ENCODE peak calls at places on chromosomes 11 and 22, in four cellular contexts. K is A549, I is HepG2, F is K562. H is an unnamed sample.

GRCh38 chr11:62108971-62109391 is 14.8 kb upstream of the INCENP start:
- DNase-seq in K (no peak), I (no peak), F (no peak), H (no peak)

GRCh38 chr22:22014285-22014659 is 31.7 kb upstream of the TOP3B start:
- DNase-seq in K (no peak), I (no peak), F (no peak), H (no peak)

GRCh38 chr11:46639197-46639839 is 22.0 kb downstream of the ATG13 start:
- DNase-seq in K (no peak), I (no peak), F (no peak), H (no peak)

GRCh38 chr11:125956371-125956770 is 10.5 kb downstream of the VSIG10L2 start:
- DNase-seq in K (no peak), I (no peak), F (no peak), H (no peak)

GRCh38 chr11:67420147-67420645 is 4.7 kb downstream of the CARNS1 start:
- DNase-seq in K (no peak), I (no peak), F (no peak), H (no peak)

GRCh38 chr11:444397-445144 is 2.8 kb upstream of the ANO9 start:
- DNase-seq in K (no peak), I (no peak), F (peak; percentile 68), H (no peak)

GRCh38 chr11:76772783-76773106 is 10.4 kb upstream of the TSKU start:
- DNase-seq in K (no peak), I (no peak), F (no peak), H (no peak)

GRCh38 chr22:42074153-42074750 is at the start of gene PHETA2:
- DNase-seq in K (no peak), I (no peak), F (no peak), H (no peak)

GRCh38 chr11:133660202-133660568 is 127.9 kb upstream of the OPCML start:
- DNase-seq in K (no peak), I (no peak), F (no peak), H (no peak)

GRCh38 chr11:34478845-34479663 is 34.5 kb downstream of the ELF5 start:
- DNase-seq in K (no peak), I (no peak), F (no peak), H (no peak)

GRCh38 chr22:29156507-29156906 is 49.2 kb upstream of the EMID1 start:
- DNase-seq in K (no peak), I (peak; percentile 20), F (no peak), H (no peak)

GRCh38 chr22:41285441-41285819 is 557 bp downstream of the RANGAP1 start:
- DNase-seq in K (peak; percentile 61), I (peak; percentile 56), F (peak; percentile 69), H (no peak)

GRCh38 chr11:91756829-91757480 is 467.7 kb upstream of the FAT3 start:
- DNase-seq in K (no peak), I (no peak), F (no peak), H (no peak)

GRCh38 chr11:91761406-91762027 is 463.1 kb upstream of the FAT3 start:
- DNase-seq in K (no peak), I (no peak), F (no peak), H (no peak)

GRCh38 chr11:91755526-91755925 is 469.1 kb upstream of the FAT3 start:
- DNase-seq in K (no peak), I (no peak), F (no peak), H (no peak)

GRCh38 chr11:91755951-91756707 is 468.5 kb upstream of the FAT3 start:
- DNase-seq in K (no peak), I (no peak), F (no peak), H (no peak)
- TF ChIP-seq CEBPB in K (no peak), I (no peak), F (no peak), H (no peak)

DNA sequence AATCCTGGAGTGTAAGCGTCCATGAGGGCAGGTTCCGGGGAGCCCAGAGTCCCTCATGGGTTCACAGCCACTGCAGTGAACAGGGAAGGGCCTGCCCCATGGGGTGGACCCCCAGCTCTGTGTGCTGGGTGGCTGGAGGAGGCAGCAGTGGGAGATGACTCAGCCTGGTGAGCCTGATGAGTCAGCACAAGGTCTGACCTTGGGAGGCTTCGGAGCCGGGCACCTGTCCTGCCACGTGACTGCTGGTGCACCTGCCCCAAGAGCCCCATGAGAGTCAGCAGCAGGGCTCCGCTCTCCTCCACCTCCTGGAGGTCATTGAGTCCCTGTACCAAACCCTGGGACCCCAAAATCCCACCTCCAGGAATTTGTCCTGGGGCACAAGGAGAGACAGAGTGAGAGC is 1221.8 kb downstream of the BRD1 start:
- DNase-seq in K (peak; percentile 38), I (peak; percentile 38), F (no peak), H (no peak)
- TF ChIP-seq POLR2AphosphoS2 in K (no peak), I (no peak), F (no peak), H (no peak)

GRCh38 chr22:32307055-32307454 is 50.6 kb upstream of the RFPL3 start:
- DNase-seq in K (no peak), I (no peak), F (no peak), H (no peak)
- TF ChIP-seq CEBPB in K (no peak), I (no peak), F (no peak), H (no peak)

DNA sequence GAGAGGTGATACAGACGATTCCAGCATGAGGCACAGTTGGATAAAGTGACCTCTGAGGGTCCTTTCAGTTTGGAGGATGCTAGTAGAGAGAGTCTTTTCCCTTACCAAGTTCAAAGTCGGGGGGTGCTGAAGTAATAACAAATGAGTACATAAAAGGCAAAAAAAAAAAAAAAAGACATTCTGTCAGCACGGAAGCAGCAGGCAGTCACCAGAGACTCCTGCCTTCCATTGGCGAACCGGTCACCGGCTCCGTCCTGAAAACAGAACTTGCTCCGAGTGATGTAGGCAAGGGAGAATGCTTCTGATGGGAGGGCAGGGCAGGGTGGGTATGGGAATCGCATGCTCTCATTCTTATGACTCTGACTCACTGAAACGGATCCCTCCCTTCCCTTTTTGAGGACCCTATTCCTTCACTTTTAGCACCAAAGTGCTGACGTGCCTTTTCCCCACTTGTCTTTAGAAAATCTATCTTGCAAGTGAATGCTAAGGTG is 65.9 kb downstream of the PRR5L start:
- DNase-seq in K (peak; percentile 65), I (no peak), F (no peak), H (no peak)
- TF ChIP-seq POLR2AphosphoS2 in K (no peak), I (no peak), F (no peak), H (no peak)

GRCh38 chr11:19737575-19737974 is 24.9 kb downstream of the NAV2 start:
- DNase-seq in K (no peak), I (no peak), F (no peak), H (no peak)

GRCh38 chr11:19738124-19738523 is 25.5 kb downstream of the NAV2 start:
- DNase-seq in K (no peak), I (no peak), F (no peak), H (no peak)

GRCh38 chr11:19736831-19737230 is 24.2 kb downstream of the NAV2 start:
- DNase-seq in K (no peak), I (no peak), F (no peak), H (no peak)

GRCh38 chr11:19734171-19734570 is 21.5 kb downstream of the NAV2 start:
- DNase-seq in K (no peak), I (no peak), F (no peak), H (no peak)

GRCh38 chr11:19735512-19735911 is 22.9 kb downstream of the NAV2 start:
- DNase-seq in K (no peak), I (no peak), F (no peak), H (no peak)
- TF ChIP-seq CEBPB in K (no peak), I (no peak), F (no peak), H (no peak)

GRCh38 chr11:11813288-11813962 is 28.3 kb upstream of the USP47 start:
- DNase-seq in K (peak; percentile 87), I (peak; percentile 94), F (no peak), H (no peak)
- TF ChIP-seq POLR2AphosphoS2 in K (no peak), I (no peak), F (no peak), H (no peak)

GRCh38 chr22:45709004-45709739 is 37.5 kb downstream of the ATXN10 start:
- DNase-seq in K (peak; percentile 90), I (peak; percentile 59), F (no peak), H (no peak)
- TF ChIP-seq CEBPB in K (peak; percentile 81), I (no peak), F (no peak), H (no peak)